ENCODE peak calls at places on chromosomes 1 and 21, in eight cellular contexts. X is neural progenitor cell, R is heart left ventricle, K is fibroblast of pulmonary artery, P is cardiac muscle cell, E is transverse colon, F is body of pancreas, T is AG04449. D is an unnamed sample.

GRCh38 chr1:3910769-3911520 is 10.9 kb upstream of the C1orf174 start:
- DNase-seq in X (peak), R (peak), K (peak), P (peak), E (peak), F (peak), T (no peak), D (no peak)

GRCh38 chr1:169949139-169949538 is 55.4 kb upstream of the SCYL3 start:
- DNase-seq in X (no peak), R (no peak), K (peak), P (no peak), E (no peak), F (no peak), T (no peak), D (peak)

GRCh38 chr1:7042322-7043231 is 257.3 kb downstream of the CAMTA1 start:
- DNase-seq in X (peak), R (no peak), K (peak), P (peak), E (no peak), F (peak), T (no peak), D (peak)

GRCh38 chr1:179334440-179334839 is 31.3 kb upstream of the AXDND1 start:
- DNase-seq in X (no peak), R (no peak), K (no peak), P (no peak), E (no peak), F (no peak), T (no peak), D (no peak)

GRCh38 chr1:225855503-225856285 is 26.5 kb downstream of the TMEM63A start:
- DNase-seq in X (no peak), R (no peak), K (no peak), P (no peak), E (no peak), F (no peak), T (no peak), D (no peak)

GRCh38 chr1:18396247-18396646 is 84.5 kb upstream of the KLHDC7A start:
- DNase-seq in X (no peak), R (no peak), K (no peak), P (no peak), E (no peak), F (no peak), T (no peak), D (no peak)

GRCh38 chr1:208000001-208000400 is 89.1 kb upstream of the CD34 start:
- DNase-seq in X (no peak), R (no peak), K (no peak), P (no peak), E (no peak), F (no peak), T (no peak), D (no peak)

GRCh38 chr1:215397843-215398242 is 169.3 kb upstream of the KCTD3 start:
- DNase-seq in X (no peak), R (no peak), K (no peak), P (no peak), E (no peak), F (no peak), T (no peak), D (no peak)

GRCh38 chr1:161013104-161013590 is 7.8 kb downstream of the F11R start:
- DNase-seq in X (no peak), R (no peak), K (peak), P (no peak), E (no peak), F (no peak), T (no peak), D (no peak)

GRCh38 chr1:86207323-86207722 is 50.8 kb upstream of the COL24A1 start:
- DNase-seq in X (peak), R (peak), K (peak), P (no peak), E (no peak), F (no peak), T (peak), D (peak)

GRCh38 chr1:222048030-222048632 is 306.2 kb upstream of the DUSP10 start:
- DNase-seq in X (no peak), R (no peak), K (peak), P (no peak), E (no peak), F (no peak), T (peak), D (peak)

GRCh38 chr1:243731301-243731891 is 118.6 kb downstream of the AKT3 start:
- DNase-seq in X (no peak), R (peak), K (peak), P (no peak), E (no peak), F (peak), T (no peak), D (no peak)

GRCh38 chr1:165397945-165398344 is 41.4 kb upstream of the LMX1A start:
- DNase-seq in X (no peak), R (peak), K (peak), P (no peak), E (no peak), F (no peak), T (no peak), D (no peak)

GRCh38 chr21:37153935-37154350 is 80.9 kb downstream of the TTC3 start:
- DNase-seq in X (peak), R (peak), K (peak), P (no peak), E (peak), F (no peak), T (no peak), D (no peak)

GRCh38 chr1:162185299-162185698 is 115.8 kb downstream of the NOS1AP start:
- DNase-seq in X (no peak), R (no peak), K (no peak), P (no peak), E (no peak), F (no peak), T (no peak), D (no peak)

GRCh38 chr1:23525558-23526174 is 5.4 kb downstream of the E2F2 start:
- DNase-seq in X (no peak), R (no peak), K (no peak), P (no peak), E (peak), F (no peak), T (no peak), D (no peak)

GRCh38 chr21:20353351-20353750 is 644.9 kb upstream of the NCAM2 start:
- DNase-seq in X (no peak), R (no peak), K (no peak), P (no peak), E (no peak), F (no peak), T (no peak), D (no peak)

GRCh38 chr1:233025156-233025555 is 74.7 kb downstream of the NTPCR start:
- DNase-seq in X (peak), R (peak), K (peak), P (peak), E (peak), F (peak), T (no peak), D (peak)
- TF ChIP-seq CTCF in X (peak), R (peak), K (peak), P (peak), E (peak), F (peak), T (peak), D (peak)

GRCh38 chr1:8460784-8461183 is 142.9 kb downstream of the SLC45A1 start:
- DNase-seq in X (peak), R (no peak), K (no peak), P (no peak), E (no peak), F (no peak), T (no peak), D (no peak)
- H3K4me3 ChIP-seq in X (peak), R (no peak), K (no peak), P (no peak), E (no peak), F (no peak), T (no peak), D (no peak)

GRCh38 chr21:43806017-43806710 is 16.8 kb downstream of the RRP1 start:
- DNase-seq in X (no peak), R (no peak), K (no peak), P (no peak), E (no peak), F (no peak), T (no peak), D (no peak)
- TF ChIP-seq CTCF in X (no peak), R (no peak), K (no peak), P (no peak), E (no peak), F (no peak), T (no peak), D (no peak)

DNA sequence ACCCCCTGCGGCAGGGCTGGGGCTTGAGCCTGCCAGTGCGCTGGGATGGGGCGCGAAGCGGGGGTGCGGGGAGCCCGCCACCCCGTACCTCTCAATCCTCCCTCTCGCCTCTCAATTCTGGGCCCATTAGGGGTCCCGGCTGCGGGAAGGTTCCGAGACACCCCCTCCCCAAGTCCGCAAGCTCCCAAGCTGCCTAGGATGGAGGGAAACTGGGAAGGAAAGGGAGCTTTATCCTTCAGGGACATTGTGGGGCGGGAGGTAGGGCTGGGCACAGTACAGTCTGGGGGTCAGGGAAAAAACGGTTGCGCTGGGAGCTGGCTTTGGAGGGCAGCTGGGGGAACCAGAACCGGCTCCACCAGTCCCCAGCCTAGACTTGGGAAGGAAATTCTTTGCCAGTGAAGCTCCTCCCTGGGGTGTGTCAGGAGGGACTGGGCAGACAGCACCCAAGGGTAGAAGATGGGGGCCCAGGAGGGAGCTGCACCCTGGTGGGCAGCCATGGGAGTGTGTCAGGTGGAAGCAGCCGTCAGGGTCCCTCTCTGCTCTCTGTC is 904 bp downstream of the GJB3 start:
- DNase-seq in X (no peak), R (no peak), K (no peak), P (no peak), E (peak), F (no peak), T (no peak), D (no peak)
- H3K4me3 ChIP-seq in X (peak), R (peak), K (no peak), P (peak), E (no peak), F (peak), T (no peak), D (no peak)

GRCh38 chr1:47449702-47450552 is 12.1 kb downstream of the FOXD2 start:
- DNase-seq in X (peak), R (no peak), K (no peak), P (peak), E (peak), F (peak), T (no peak), D (no peak)
- TF ChIP-seq CTCF in X (peak), R (peak), K (peak), P (peak), E (peak), F (peak), T (peak), D (peak)

GRCh38 chr21:34513109-34513675 is 1.2 kb upstream of the KCNE1 start:
- DNase-seq in X (peak), R (no peak), K (peak), P (no peak), E (no peak), F (no peak), T (no peak), D (no peak)

GRCh38 chr21:34511154-34511553 is 856 bp downstream of the KCNE1 start:
- DNase-seq in X (no peak), R (no peak), K (no peak), P (no peak), E (no peak), F (no peak), T (no peak), D (no peak)

GRCh38 chr21:34514576-34515135 is 2.6 kb upstream of the KCNE1 start:
- DNase-seq in X (no peak), R (no peak), K (no peak), P (no peak), E (no peak), F (no peak), T (no peak), D (no peak)

GRCh38 chr21:34510148-34511142 is 1.6 kb downstream of the KCNE1 start:
- DNase-seq in X (peak), R (peak), K (peak), P (peak), E (peak), F (peak), T (no peak), D (no peak)

GRCh38 chr21:34511787-34512451 is at the start of gene KCNE1:
- DNase-seq in X (no peak), R (peak), K (peak), P (no peak), E (no peak), F (no peak), T (no peak), D (no peak)
- H3K4me3 ChIP-seq in X (no peak), R (peak), K (no peak), P (no peak), E (no peak), F (no peak), T (no peak), D (no peak)

GRCh38 chr1:202274611-202275010 is 67.1 kb downstream of the UBE2T start:
- DNase-seq in X (no peak), R (peak), K (peak), P (no peak), E (peak), F (no peak), T (no peak), D (no peak)
- TF ChIP-seq CTCF in X (peak), R (peak), K (peak), P (peak), E (no peak), F (peak), T (peak), D (peak)

GRCh38 chr21:31490471-31490870 is 146.4 kb upstream of the TIAM1 start:
- DNase-seq in X (no peak), R (no peak), K (no peak), P (no peak), E (no peak), F (no peak), T (no peak), D (no peak)
- H3K4me3 ChIP-seq in X (no peak), R (no peak), K (no peak), P (no peak), E (no peak), F (no peak), T (no peak), D (no peak)

GRCh38 chr1:101816262-101816661 is 180.5 kb downstream of the OLFM3 start:
- DNase-seq in X (no peak), R (no peak), K (no peak), P (no peak), E (no peak), F (no peak), T (no peak), D (no peak)
- TF ChIP-seq CTCF in X (no peak), R (no peak), K (no peak), P (no peak), E (no peak), F (no peak), T (no peak), D (no peak)

D was measured in astrocyte of the cerebellum.